ENCODE peak calls at places on chromosomes 4 and X, in four cellular contexts. G, P, V and M are unnamed samples.

GRCh38 chr4:124199185-124199584 is 513.3 kb downstream of the ANKRD50 start:
- DNase-seq in P (no peak), V (no peak), G (no peak), M (no peak)

GRCh38 chrX:54042609-54043010 is 1.7 kb downstream of the PHF8 start:
- DNase-seq in P (peak; percentile 0), V (peak; percentile 81), G (peak; percentile 35), M (no peak)

GRCh38 chr4:169677150-169677732 is 56.9 kb downstream of the CLCN3 start:
- DNase-seq in P (no peak), V (no peak), G (no peak), M (no peak)

GRCh38 chr4:176377705-176378302 is 58.0 kb downstream of the SPCS3 start:
- DNase-seq in G (no peak), P (no peak), V (no peak), M (no peak)

GRCh38 chrX:39903343-39903742 is 194.4 kb downstream of the BCOR start:
- DNase-seq in P (no peak), V (no peak), G (no peak), M (no peak)

GRCh38 chr4:143281507-143282169 is 55.0 kb upstream of the GAB1 start:
- DNase-seq in P (no peak), G (no peak), V (no peak), M (no peak)

GRCh38 chr4:153393397-153393796 is 48.9 kb downstream of the MND1 start:
- DNase-seq in V (no peak), G (peak; percentile 24), P (no peak), M (peak; percentile 50)

GRCh38 chr4:1218892-1219552 is 29.9 kb downstream of the CTBP1 start:
- DNase-seq in G (no peak), P (no peak), V (no peak), M (no peak)

GRCh38 chr4:185838514-185839203 is 26.7 kb upstream of the SORBS2 start:
- DNase-seq in P (no peak), G (no peak), V (no peak), M (no peak)

GRCh38 chr4:2337131-2337723 is 75.3 kb upstream of the MXD4 start:
- DNase-seq in V (no peak), G (no peak), P (no peak), M (no peak)

GRCh38 chr4:108130955-108131354 is 37.8 kb downstream of the LEF1 start:
- DNase-seq in G (no peak), P (no peak), V (no peak), M (no peak)

GRCh38 chr4:96879527-96879926 is 1039.6 kb downstream of the PDHA2 start:
- DNase-seq in P (no peak), G (no peak), V (no peak), M (no peak)

DNA sequence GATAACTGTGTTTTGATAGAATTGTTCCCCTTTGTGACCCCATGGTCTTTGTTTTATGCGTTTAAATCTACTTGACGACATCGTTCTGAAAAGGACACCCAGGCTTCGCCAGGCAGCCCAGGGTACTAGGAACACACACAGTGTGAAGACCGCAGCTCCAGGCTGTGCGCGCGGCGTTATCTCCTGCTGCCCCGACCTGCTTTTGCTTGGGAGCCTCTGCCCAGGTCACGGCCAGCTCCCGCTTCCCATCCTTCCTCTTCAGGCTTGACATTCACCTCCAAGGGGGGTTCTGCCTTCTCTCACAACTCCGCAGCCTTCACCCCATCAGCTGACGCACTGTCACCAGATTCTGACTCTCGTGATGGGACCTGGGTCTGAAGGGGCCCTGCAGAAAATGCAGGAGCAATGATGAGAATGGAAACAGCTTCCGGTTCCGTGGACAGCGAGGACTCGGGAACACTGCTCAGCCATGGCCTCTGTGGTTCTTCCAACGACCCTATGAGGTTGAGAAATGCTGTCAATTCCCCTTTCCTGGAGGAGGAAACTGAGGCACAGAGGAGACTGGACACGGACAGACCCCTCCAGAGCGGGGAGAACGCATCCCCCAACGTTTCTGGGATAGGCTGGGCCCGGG is 536 bp upstream of the HTRA3 start:
- DNase-seq in P (no peak), V (no peak), G (no peak), M (no peak)
- H3K27ac ChIP-seq in P (no peak overlapping the region), V (no peak overlapping the region), G (peak overlapping the region; percentile 78), M (no peak overlapping the region)

DNA sequence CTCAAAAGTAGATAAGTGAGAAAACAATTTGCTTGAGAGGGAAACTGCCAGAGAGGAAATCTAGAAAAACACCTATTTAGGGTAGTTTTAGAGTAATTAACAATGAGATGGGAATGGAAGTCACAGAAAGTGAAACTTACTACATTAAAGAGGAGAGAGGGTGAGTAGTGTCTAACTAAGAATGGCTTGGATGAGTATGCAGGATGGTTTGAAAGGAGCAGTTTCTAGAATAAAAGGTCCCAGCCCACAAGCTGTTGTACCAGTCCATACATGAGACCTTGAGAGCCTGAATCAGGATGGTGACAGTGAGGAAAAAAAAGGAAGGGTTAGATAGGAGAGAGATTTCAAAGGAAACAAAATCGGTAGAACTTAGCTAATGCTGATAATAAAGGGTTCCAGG is 1.3 kb downstream of the GAR1 start:
- DNase-seq in V (no peak), G (no peak), P (no peak), M (no peak)
- H3K27ac ChIP-seq in V (no peak overlapping the region), G (no peak overlapping the region), P (no peak overlapping the region), M (no peak overlapping the region)

GRCh38 chr4:20253799-20254409 is 2.2 kb downstream of the SLIT2 start:
- DNase-seq in G (peak; percentile 38), V (peak; percentile 48), P (no peak), M (no peak)

GRCh38 chr4:20252656-20253271 is 1.1 kb downstream of the SLIT2 start:
- DNase-seq in G (peak; percentile 52), V (peak; percentile 64), P (no peak), M (no peak)

GRCh38 chr4:20251796-20252655 is at the start of gene SLIT2:
- DNase-seq in V (peak; percentile 92), G (peak; percentile 91), P (peak; percentile 64), M (peak; percentile 52)

GRCh38 chr4:20254517-20255250 is 3.0 kb downstream of the SLIT2 start:
- DNase-seq in P (peak; percentile 10), V (peak; percentile 75), G (peak; percentile 42), M (no peak)

GRCh38 chr4:20253272-20253798 is 1.6 kb downstream of the SLIT2 start:
- DNase-seq in P (no peak), G (peak; percentile 16), V (no peak), M (no peak)
- H3K27ac ChIP-seq in P (no peak overlapping the region), G (peak overlapping the region; percentile 79), V (no peak overlapping the region), M (no peak overlapping the region)

GRCh38 chrX:65925592-65925991 is 114.3 kb downstream of the VSIG4 start:
- DNase-seq in G (no peak), P (no peak), V (no peak), M (no peak)

GRCh38 chrX:65928522-65928921 is 111.4 kb downstream of the VSIG4 start:
- DNase-seq in V (peak; percentile 1), P (no peak), G (no peak), M (no peak)

GRCh38 chrX:65924938-65925507 is 114.9 kb downstream of the VSIG4 start:
- DNase-seq in G (no peak), P (no peak), V (no peak), M (no peak)

GRCh38 chrX:65921363-65921762 is 118.5 kb downstream of the VSIG4 start:
- DNase-seq in G (no peak), P (no peak), V (no peak), M (no peak)

GRCh38 chrX:65926095-65927019 is 113.5 kb downstream of the VSIG4 start:
- DNase-seq in P (no peak), G (no peak), V (no peak), M (no peak)
- H3K27ac ChIP-seq in P (no peak overlapping the region), G (no peak overlapping the region), V (no peak overlapping the region), M (no peak overlapping the region)

GRCh38 chr4:33923469-33923868 is 2320.8 kb downstream of the ARAP2 start:
- DNase-seq in G (no peak), V (no peak), P (no peak), M (no peak)

GRCh38 chr4:33924801-33925200 is 2319.5 kb downstream of the ARAP2 start:
- DNase-seq in P (no peak), G (no peak), V (no peak), M (no peak)

GRCh38 chr4:33924239-33924638 is 2320.1 kb downstream of the ARAP2 start:
- DNase-seq in P (no peak), V (peak; percentile 8), G (no peak), M (peak; percentile 6)
- H3K27ac ChIP-seq in P (no peak overlapping the region), V (no peak overlapping the region), G (no peak overlapping the region), M (no peak overlapping the region)

DNA sequence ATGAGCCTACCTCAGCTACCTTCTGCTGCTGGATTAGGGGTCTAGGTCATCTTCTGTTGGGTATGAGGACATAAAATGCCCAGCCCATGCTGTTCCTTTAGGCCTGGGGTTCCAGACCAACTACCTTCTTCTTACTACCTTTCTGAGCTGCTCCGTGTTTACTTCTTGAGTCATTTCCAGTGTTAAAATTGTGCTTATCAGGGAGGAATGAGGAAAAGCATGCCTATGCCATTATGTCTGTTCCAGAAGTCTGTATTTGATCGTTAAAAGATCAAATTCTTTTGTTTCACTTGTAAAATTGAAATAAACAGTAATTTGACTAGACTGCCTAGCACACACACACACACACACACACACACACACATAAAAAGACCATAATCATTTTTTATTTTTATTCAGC is 1912.7 kb upstream of the TENM3 start:
- DNase-seq in G (no peak), V (no peak), P (no peak), M (no peak)
- H3K27ac ChIP-seq in G (no peak overlapping the region), V (no peak overlapping the region), P (no peak overlapping the region), M (no peak overlapping the region)